ENCODE peak calls at places on chromosome 16, in seven cellular contexts. One of them, this sample, is unnamed.

GRCh38 chr16:89360760-89361435 is 129.5 kb downstream of the ANKRD11 start:
- DNase-seq in spleen: peak; percentile 92
- DNase-seq in H1: no peak
- DNase-seq in prostate gland: no peak
- DNase-seq in transverse colon: peak; percentile 58
- DNase-seq in GM12878: peak; percentile 76
- DNase-seq in HCT116: no peak
- DNase-seq in this sample: peak; percentile 64

GRCh38 chr16:80570106-80570478 is 29.3 kb downstream of the DYNLRB2 start:
- DNase-seq in H1: no peak
- DNase-seq in GM12878: no peak
- DNase-seq in spleen: no peak
- DNase-seq in HCT116: no peak
- DNase-seq in prostate gland: no peak
- DNase-seq in transverse colon: no peak
- DNase-seq in this sample: no peak

GRCh38 chr16:85557083-85557975 is 55.8 kb upstream of the GSE1 start:
- DNase-seq in H1: no peak
- DNase-seq in transverse colon: peak; percentile 71
- DNase-seq in prostate gland: no peak
- DNase-seq in HCT116: no peak
- DNase-seq in GM12878: no peak
- DNase-seq in spleen: peak; percentile 89
- DNase-seq in this sample: no peak

GRCh38 chr16:86306811-86307517 is 203.4 kb upstream of the FOXF1 start:
- DNase-seq in GM12878: no peak
- DNase-seq in prostate gland: no peak
- DNase-seq in H1: no peak
- DNase-seq in transverse colon: no peak
- DNase-seq in spleen: no peak
- DNase-seq in HCT116: no peak
- DNase-seq in this sample: no peak

GRCh38 chr16:23026777-23027362 is 122.4 kb downstream of the USP31 start:
- DNase-seq in H1: no peak
- DNase-seq in transverse colon: no peak
- DNase-seq in prostate gland: no peak
- DNase-seq in spleen: no peak
- DNase-seq in GM12878: no peak
- DNase-seq in HCT116: no peak
- DNase-seq in this sample: no peak

GRCh38 chr16:87207509-87207908 is 109.7 kb downstream of the C16orf95 start:
- DNase-seq in HCT116: no peak
- DNase-seq in spleen: no peak
- DNase-seq in H1: no peak
- DNase-seq in GM12878: no peak
- DNase-seq in transverse colon: no peak
- DNase-seq in prostate gland: no peak
- DNase-seq in this sample: no peak

GRCh38 chr16:85602831-85603755 is 10.0 kb upstream of the GSE1 start:
- DNase-seq in prostate gland: no peak
- DNase-seq in transverse colon: no peak
- DNase-seq in H1: no peak
- DNase-seq in HCT116: no peak
- DNase-seq in spleen: no peak
- DNase-seq in GM12878: no peak
- DNase-seq in this sample: no peak

GRCh38 chr16:69077251-69077650 is 28.2 kb upstream of the HAS3 start:
- DNase-seq in GM12878: no peak
- DNase-seq in HCT116: peak; percentile 87
- DNase-seq in transverse colon: no peak
- DNase-seq in spleen: no peak
- DNase-seq in H1: no peak
- DNase-seq in prostate gland: no peak
- DNase-seq in this sample: no peak

GRCh38 chr16:10571354-10571753 is 9.0 kb downstream of the EMP2 start:
- DNase-seq in H1: no peak
- DNase-seq in transverse colon: no peak
- DNase-seq in prostate gland: no peak
- DNase-seq in GM12878: no peak
- DNase-seq in spleen: no peak
- DNase-seq in HCT116: no peak
- DNase-seq in this sample: no peak

GRCh38 chr16:10314811-10315210 is 71.0 kb upstream of the ATF7IP2 start:
- DNase-seq in H1: no peak
- DNase-seq in HCT116: no peak
- DNase-seq in transverse colon: no peak
- DNase-seq in prostate gland: no peak
- DNase-seq in GM12878: no peak
- DNase-seq in spleen: no peak
- DNase-seq in this sample: no peak

GRCh38 chr16:68286153-68287074 is 22.1 kb downstream of the SLC7A6 start:
- DNase-seq in spleen: no peak
- DNase-seq in transverse colon: no peak
- DNase-seq in GM12878: no peak
- DNase-seq in H1: no peak
- DNase-seq in HCT116: no peak
- DNase-seq in prostate gland: no peak
- DNase-seq in this sample: no peak

GRCh38 chr16:80167657-80168056 is 373.1 kb upstream of the DYNLRB2 start:
- DNase-seq in H1: no peak
- DNase-seq in GM12878: no peak
- DNase-seq in transverse colon: no peak
- DNase-seq in HCT116: no peak
- DNase-seq in prostate gland: peak; percentile 5
- DNase-seq in spleen: no peak
- DNase-seq in this sample: no peak

GRCh38 chr16:68592466-68593337 is 52.4 kb upstream of the CDH3 start:
- DNase-seq in GM12878: no peak
- DNase-seq in transverse colon: no peak
- DNase-seq in spleen: no peak
- DNase-seq in prostate gland: no peak
- DNase-seq in H1: no peak
- DNase-seq in HCT116: no peak
- DNase-seq in this sample: no peak

GRCh38 chr16:47018223-47018891 is 44.9 kb upstream of the DNAJA2 start:
- DNase-seq in prostate gland: peak; percentile 55
- DNase-seq in GM12878: peak; percentile 98
- DNase-seq in H1: no peak
- DNase-seq in transverse colon: peak; percentile 66
- DNase-seq in HCT116: peak; percentile 71
- DNase-seq in spleen: peak; percentile 84
- DNase-seq in this sample: peak; percentile 64

GRCh38 chr16:27208081-27208692 is 4.9 kb downstream of the KDM8 start:
- DNase-seq in H1: no peak
- DNase-seq in GM12878: no peak
- DNase-seq in HCT116: no peak
- DNase-seq in spleen: no peak
- DNase-seq in transverse colon: no peak
- DNase-seq in prostate gland: no peak
- DNase-seq in this sample: no peak

GRCh38 chr16:66366433-66367299 is at the start of gene CDH5:
- DNase-seq in transverse colon: peak; percentile 19
- DNase-seq in spleen: peak; percentile 87
- DNase-seq in HCT116: no peak
- DNase-seq in GM12878: no peak
- DNase-seq in prostate gland: peak; percentile 10
- DNase-seq in H1: no peak
- DNase-seq in this sample: no peak
- TF ChIP-seq POLR2A in transverse colon: no peak
- TF ChIP-seq POLR2A in spleen: no peak
- TF ChIP-seq POLR2A in HCT116: no peak
- TF ChIP-seq POLR2A in GM12878: no peak
- TF ChIP-seq POLR2A in prostate gland: no peak
- TF ChIP-seq POLR2A in H1: no peak
- TF ChIP-seq POLR2A in this sample: no peak

DNA sequence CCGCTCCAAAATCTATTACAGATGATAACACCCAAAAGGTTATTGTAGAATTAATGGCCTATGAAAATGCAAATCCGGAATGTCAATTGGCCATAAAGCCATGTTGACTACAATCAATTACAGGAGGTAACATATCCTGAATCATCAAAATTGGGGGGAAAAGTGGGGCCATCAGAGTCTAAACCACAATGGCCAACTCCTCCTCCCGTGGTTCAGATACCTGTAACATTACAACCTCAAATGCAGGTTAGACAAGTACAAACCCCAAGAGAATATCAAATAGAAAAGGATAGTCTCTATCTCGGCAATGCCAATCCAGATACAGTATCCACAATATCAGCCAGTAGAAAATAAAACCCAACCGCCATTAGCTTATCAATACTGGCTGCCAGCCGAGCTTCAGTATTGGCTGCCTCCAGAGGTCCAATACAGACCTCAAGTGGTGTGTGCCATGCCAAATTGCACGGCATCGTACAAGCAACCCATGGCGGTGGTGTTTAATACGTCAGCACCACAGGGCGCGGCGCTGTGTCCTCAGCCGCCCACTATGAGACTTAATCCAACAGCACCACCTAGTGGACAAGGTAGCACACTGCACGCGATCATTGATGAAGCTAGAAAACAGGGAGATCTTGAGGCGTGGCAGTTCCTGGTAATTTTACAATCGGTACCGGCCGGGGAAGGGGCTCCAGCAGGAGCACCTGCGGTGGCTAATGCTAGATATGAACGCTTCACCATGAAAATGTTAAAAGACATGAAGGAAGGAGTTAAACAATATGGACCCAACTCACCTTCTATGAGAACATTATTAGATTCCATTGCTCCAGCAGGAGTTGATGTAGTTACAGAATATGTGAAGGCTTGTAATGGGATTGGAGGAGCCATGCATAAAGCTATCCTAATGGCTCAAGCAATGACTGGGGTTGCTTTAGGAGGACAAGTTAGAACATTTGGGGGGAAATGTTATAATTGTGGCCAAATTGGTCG is 15.2 kb downstream of the FLYWCH1 start:
- DNase-seq in spleen: peak; percentile 94
- DNase-seq in GM12878: no peak
- DNase-seq in transverse colon: peak; percentile 92
- DNase-seq in H1: no peak
- DNase-seq in prostate gland: peak; percentile 86
- DNase-seq in HCT116: peak; percentile 85
- DNase-seq in this sample: peak; percentile 48
- TF ChIP-seq POLR2AphosphoS5 in spleen: peak; percentile 62
- TF ChIP-seq POLR2AphosphoS5 in GM12878: no peak
- TF ChIP-seq POLR2AphosphoS5 in transverse colon: peak; percentile 37
- TF ChIP-seq POLR2AphosphoS5 in H1: no peak
- TF ChIP-seq POLR2AphosphoS5 in prostate gland: peak; percentile 79
- TF ChIP-seq POLR2AphosphoS5 in HCT116: peak; percentile 62
- TF ChIP-seq POLR2AphosphoS5 in this sample: no peak

GRCh38 chr16:57372372-57373116 is at the start of gene CX3CL1:
- DNase-seq in transverse colon: peak; percentile 76
- DNase-seq in spleen: no peak
- DNase-seq in GM12878: no peak
- DNase-seq in prostate gland: peak; percentile 85
- DNase-seq in HCT116: no peak
- DNase-seq in H1: no peak
- DNase-seq in this sample: no peak
- TF ChIP-seq POLR2A in transverse colon: peak; percentile 57
- TF ChIP-seq POLR2A in spleen: no peak
- TF ChIP-seq POLR2A in GM12878: no peak
- TF ChIP-seq POLR2A in prostate gland: peak; percentile 98
- TF ChIP-seq POLR2A in HCT116: no peak
- TF ChIP-seq POLR2A in H1: no peak
- TF ChIP-seq POLR2A in this sample: no peak

DNA sequence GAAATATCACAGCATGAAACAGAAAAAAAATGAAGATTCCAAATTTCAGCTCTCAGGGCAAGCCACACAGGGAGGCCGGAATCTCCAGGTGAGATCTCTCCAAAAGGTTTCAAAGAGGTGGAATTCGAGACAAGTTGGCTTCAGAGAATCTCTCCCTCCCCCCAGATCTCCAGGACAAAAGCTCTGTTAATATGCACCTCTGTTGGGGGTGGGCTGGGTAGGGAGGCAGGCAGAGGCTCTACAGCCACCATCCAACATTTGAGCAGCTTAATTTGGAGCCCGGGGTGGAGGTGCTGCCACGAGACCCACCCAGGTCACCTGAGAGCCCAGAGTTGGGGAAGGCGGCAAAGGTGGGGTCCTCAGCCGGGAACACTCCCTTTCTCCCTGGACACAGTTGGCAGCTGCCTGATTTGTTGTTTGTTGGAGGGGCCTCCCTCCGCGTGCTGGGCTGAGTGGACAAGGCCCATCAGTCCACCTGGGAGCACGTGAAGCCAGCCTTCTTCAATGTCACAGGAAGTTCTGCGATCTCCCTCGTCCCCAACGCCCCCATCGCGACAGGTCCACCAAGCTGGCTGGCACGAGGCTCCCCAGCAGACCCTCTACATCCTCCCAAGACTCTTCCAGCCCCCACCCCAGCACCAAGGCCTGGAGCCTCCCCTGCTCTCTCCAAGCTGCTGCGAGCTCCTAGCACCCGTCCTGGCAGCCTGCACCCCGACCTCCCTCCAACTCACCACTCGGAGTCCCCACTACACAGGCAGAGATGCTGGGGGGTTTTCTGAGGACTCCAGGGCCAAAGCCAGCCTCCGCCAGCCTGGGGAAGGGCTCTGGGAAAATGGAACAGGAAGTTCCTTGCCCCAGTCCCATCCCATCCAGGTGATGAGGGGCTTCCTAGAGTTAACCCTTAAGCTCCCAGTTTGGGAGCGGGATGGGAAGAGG is at the start of gene ZSCAN10:
- DNase-seq in prostate gland: no peak
- DNase-seq in H1: peak; percentile 72
- DNase-seq in HCT116: no peak
- DNase-seq in spleen: peak; percentile 80
- DNase-seq in GM12878: no peak
- DNase-seq in transverse colon: no peak
- DNase-seq in this sample: no peak
- TF ChIP-seq POLR2AphosphoS5 in prostate gland: no peak
- TF ChIP-seq POLR2AphosphoS5 in H1: peak; percentile 77
- TF ChIP-seq POLR2AphosphoS5 in HCT116: no peak
- TF ChIP-seq POLR2AphosphoS5 in spleen: no peak
- TF ChIP-seq POLR2AphosphoS5 in GM12878: no peak
- TF ChIP-seq POLR2AphosphoS5 in transverse colon: no peak
- TF ChIP-seq POLR2AphosphoS5 in this sample: no peak

GRCh38 chr16:66919569-66920472 is 1.1 kb upstream of the CDH16 start:
- DNase-seq in prostate gland: no peak
- DNase-seq in HCT116: no peak
- DNase-seq in spleen: no peak
- DNase-seq in H1: no peak
- DNase-seq in GM12878: no peak
- DNase-seq in transverse colon: no peak
- DNase-seq in this sample: no peak
- TF ChIP-seq POLR2A in prostate gland: no peak
- TF ChIP-seq POLR2A in HCT116: no peak
- TF ChIP-seq POLR2A in spleen: no peak
- TF ChIP-seq POLR2A in H1: no peak
- TF ChIP-seq POLR2A in GM12878: no peak
- TF ChIP-seq POLR2A in transverse colon: no peak
- TF ChIP-seq POLR2A in this sample: no peak

This sample was measured in GM12892.